ENCODE peak calls at places on chromosome 22, in seven cellular contexts. P is prostate gland, U is HCT116, V is IMR-90, W is body of pancreas, B is endothelial cell of umbilical vein, N is upper lobe of left lung. F is an unnamed sample.

GRCh38 chr22:42990131-42990838 is 24.7 kb downstream of the PACSIN2 start:
- DNase-seq in P (no peak), U (no peak), V (peak; percentile 89), W (no peak), B (peak; percentile 56), N (no peak), F (no peak)

GRCh38 chr22:36833073-36833472 is 16.2 kb upstream of the PVALB start:
- DNase-seq in P (no peak), U (no peak), V (no peak), W (no peak), B (no peak), N (no peak), F (no peak)

GRCh38 chr22:42519544-42520237 is at the start of gene RRP7A:
- DNase-seq in P (peak; percentile 74), U (no peak), V (peak; percentile 54), W (peak; percentile 80), B (peak; percentile 79), N (peak; percentile 85), F (peak; percentile 87)

GRCh38 chr22:42700355-42700754 is 20.3 kb downstream of the A4GALT start:
- DNase-seq in P (no peak), U (no peak), V (no peak), W (no peak), B (no peak), N (no peak), F (no peak)

GRCh38 chr22:47420211-47420610 is 657.8 kb downstream of the TBC1D22A start:
- DNase-seq in P (no peak), U (no peak), V (no peak), W (no peak), B (no peak), N (no peak), F (no peak)

GRCh38 chr22:37747090-37747714 is 50.4 kb downstream of the TRIOBP start:
- DNase-seq in P (no peak), U (no peak), V (peak; percentile 66), W (no peak), B (peak; percentile 64), N (peak; percentile 56), F (no peak)

GRCh38 chr22:35587447-35587870 is 29.7 kb downstream of the MB start:
- DNase-seq in P (peak; percentile 74), U (no peak), V (no peak), W (peak; percentile 59), B (no peak), N (peak; percentile 84), F (peak; percentile 91)

GRCh38 chr22:37910863-37911262 is 4.8 kb downstream of the MICALL1 start:
- DNase-seq in P (no peak), U (no peak), V (no peak), W (no peak), B (no peak), N (no peak), F (no peak)

GRCh38 chr22:30262917-30263741 is 3.5 kb downstream of the OSM start:
- DNase-seq in P (peak; percentile 52), U (no peak), V (peak; percentile 61), W (peak; percentile 76), B (peak; percentile 57), N (peak; percentile 87), F (peak; percentile 79)

GRCh38 chr22:37609240-37610152 is 862 bp downstream of the GGA1 start:
- DNase-seq in P (no peak), U (no peak), V (no peak), W (no peak), B (no peak), N (no peak), F (no peak)

GRCh38 chr22:46024136-46024840 is 47.3 kb upstream of the WNT7B start:
- DNase-seq in P (no peak), U (no peak), V (no peak), W (peak; percentile 6), B (no peak), N (peak; percentile 5), F (peak; percentile 35)

GRCh38 chr22:22349455-22349836 is 104.9 kb downstream of the VPREB1 start:
- DNase-seq in P (no peak), U (no peak), V (no peak), W (no peak), B (no peak), N (no peak), F (no peak)

GRCh38 chr22:36453266-36453607 is 28.2 kb downstream of the TXN2 start:
- DNase-seq in P (no peak), U (no peak), V (no peak), W (no peak), B (no peak), N (peak; percentile 44), F (no peak)

GRCh38 chr22:30250039-30250565 is 3.5 kb upstream of the LIF start:
- DNase-seq in P (no peak), U (no peak), V (no peak), W (no peak), B (no peak), N (no peak), F (no peak)

GRCh38 chr22:18110194-18110943 is at the start of gene TUBA8:
- DNase-seq in P (peak; percentile 13), U (no peak), V (peak; percentile 16), W (peak; percentile 53), B (peak; percentile 29), N (no peak), F (no peak)

GRCh38 chr22:42073568-42074152 is 388 bp upstream of the PHETA2 start:
- DNase-seq in P (no peak), U (no peak), V (no peak), W (no peak), B (no peak), N (no peak), F (no peak)

GRCh38 chr22:22098457-22099193 is 116.0 kb upstream of the TOP3B start:
- DNase-seq in P (no peak), U (no peak), V (no peak), W (no peak), B (no peak), N (no peak), F (no peak)

GRCh38 chr22:36081023-36081431 is 52.4 kb upstream of the RBFOX2 start:
- DNase-seq in P (no peak), U (no peak), V (peak; percentile 98), W (no peak), B (no peak), N (no peak), F (no peak)

GRCh38 chr22:29842740-29843139 is 4.7 kb upstream of the ASCC2 start:
- DNase-seq in P (no peak), U (no peak), V (peak; percentile 91), W (no peak), B (peak; percentile 49), N (no peak), F (no peak)

GRCh38 chr22:40628354-40629042 is 8.0 kb downstream of the MRTFA start:
- DNase-seq in P (no peak), U (no peak), V (peak; percentile 61), W (no peak), B (no peak), N (no peak), F (no peak)

GRCh38 chr22:37189011-37189466 is 992 bp upstream of the C1QTNF6 start:
- DNase-seq in P (no peak), U (peak; percentile 58), V (no peak), W (no peak), B (peak; percentile 92), N (no peak), F (no peak)

GRCh38 chr22:30878516-30879365 is 89.8 kb downstream of the MORC2 start:
- DNase-seq in P (no peak), U (no peak), V (no peak), W (no peak), B (no peak), N (no peak), F (no peak)

GRCh38 chr22:30183861-30184278 is 62.7 kb downstream of the LIF start:
- DNase-seq in P (no peak), U (no peak), V (peak; percentile 71), W (no peak), B (no peak), N (no peak), F (no peak)

GRCh38 chr22:42951093-42951710 is 63.7 kb downstream of the PACSIN2 start:
- DNase-seq in P (no peak), U (no peak), V (no peak), W (no peak), B (no peak), N (no peak), F (no peak)

GRCh38 chr22:37818397-37819099 is 4.6 kb upstream of the GALR3 start:
- DNase-seq in P (peak; percentile 44), U (no peak), V (peak; percentile 35), W (peak; percentile 53), B (peak; percentile 49), N (peak; percentile 70), F (peak; percentile 32)

GRCh38 chr22:37147186-37147990 is 2.3 kb downstream of the IL2RB start:
- DNase-seq in P (no peak), U (no peak), V (no peak), W (no peak), B (no peak), N (no peak), F (no peak)

DNA sequence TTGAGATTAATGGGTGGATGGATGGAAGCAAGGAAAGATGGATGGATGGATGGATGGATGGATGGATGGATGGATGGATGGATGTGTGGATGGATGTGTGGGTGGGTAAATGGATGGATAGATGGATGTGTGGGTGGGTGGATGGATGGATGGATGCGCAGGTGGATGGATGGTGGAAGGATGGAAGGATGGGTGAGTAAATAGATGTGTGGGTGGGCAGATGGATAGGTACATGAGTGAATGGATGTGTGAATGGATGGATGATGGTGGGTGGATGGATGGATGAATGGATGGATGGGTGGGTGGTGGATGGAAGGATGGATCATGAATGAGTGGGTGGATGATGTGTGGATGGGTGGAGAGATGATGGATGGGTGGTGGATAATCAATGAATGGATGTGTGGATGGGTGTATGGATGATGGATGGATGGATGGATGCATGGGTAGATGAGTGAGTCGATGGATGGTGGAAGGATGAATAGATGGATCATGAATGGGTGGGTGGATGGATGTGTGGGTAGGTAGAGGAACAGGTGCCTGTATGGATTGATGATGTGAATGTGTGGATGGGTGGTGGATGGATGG is 375.2 kb downstream of the BRD1 start:
- DNase-seq in P (no peak), U (no peak), V (no peak), W (no peak), B (no peak), N (no peak), F (no peak)
- TF ChIP-seq POLR2A in P (no peak), U (no peak), V (no peak), W (no peak), B (no peak), N (no peak), F (no peak)

DNA sequence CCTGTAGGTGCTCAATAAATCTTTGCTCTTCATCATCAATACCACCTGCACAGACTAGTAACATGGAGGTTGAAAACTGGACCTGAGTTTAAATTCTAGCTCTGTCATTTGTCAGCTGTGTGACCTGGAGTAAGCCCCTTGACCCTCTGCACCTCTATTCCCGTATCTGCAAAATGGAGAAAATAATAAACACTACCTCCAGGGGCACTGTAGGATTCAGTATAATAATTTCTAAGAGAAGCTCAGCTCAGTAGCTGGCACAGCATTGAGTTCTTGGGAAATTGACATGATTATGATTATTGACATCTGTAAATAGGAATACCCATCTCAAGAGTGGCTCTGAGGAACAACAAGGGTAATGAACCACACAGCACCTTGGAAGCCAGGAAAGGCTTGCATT is 78.4 kb downstream of the MN1 start:
- DNase-seq in P (no peak), U (no peak), V (no peak), W (no peak), B (no peak), N (no peak), F (no peak)
- TF ChIP-seq CTCF in P (no peak), U (peak; percentile 13), V (peak; percentile 9), W (no peak), B (no peak), N (no peak), F (no peak)

GRCh38 chr22:19991395-19991644 is 25.3 kb downstream of the ARVCF start:
- DNase-seq in P (no peak), U (no peak), V (no peak), W (no peak), B (no peak), N (no peak), F (no peak)
- H3K27ac ChIP-seq in P (no peak overlapping the region), U (no peak overlapping the region), V (no peak overlapping the region), W (no peak overlapping the region), B (no peak overlapping the region), N (no peak overlapping the region), F (peak overlapping the region; percentile 69)

GRCh38 chr22:39623603-39624500 is 53.3 kb downstream of the CACNA1I start:
- DNase-seq in P (no peak), U (no peak), V (no peak), W (no peak), B (no peak), N (no peak), F (no peak)
- TF ChIP-seq POLR2A in P (no peak), U (no peak), V (no peak), W (no peak), B (no peak), N (no peak), F (no peak)